ENCODE peak calls at places on chromosomes 4 and X, in four cellular contexts. P is heart right ventricle, R is AG09309, T is Caco-2. Y is an unnamed sample.

GRCh38 chrX:10769165-10769564 is 148.8 kb upstream of the MID1 start:
- DNase-seq in R (no peak), T (peak), P (no peak), Y (peak)

GRCh38 chr4:158259955-158260575 is 49.8 kb downstream of the TMEM144 start:
- DNase-seq in P (no peak), T (peak), R (no peak), Y (peak)

GRCh38 chr4:133865606-133866327 is 335.8 kb downstream of the PABPC4L start:
- DNase-seq in P (no peak), T (peak), R (no peak), Y (peak)

GRCh38 chr4:169557061-169557636 is 55.2 kb downstream of the NEK1 start:
- DNase-seq in R (no peak), P (no peak), T (no peak), Y (no peak)

GRCh38 chr4:182881928-182882327 is 35.3 kb downstream of the DCTD start:
- DNase-seq in P (peak), T (no peak), R (no peak), Y (no peak)

GRCh38 chrX:11893933-11894710 is 136.1 kb downstream of the MSL3 start:
- DNase-seq in P (no peak), T (no peak), R (no peak), Y (no peak)

GRCh38 chrX:105869676-105870075 is 47.3 kb downstream of the NRK start:
- DNase-seq in R (no peak), T (no peak), P (no peak), Y (peak)

GRCh38 chrX:45803383-45803921 is 602.8 kb upstream of the DIPK2B start:
- DNase-seq in P (no peak), T (no peak), R (peak), Y (peak)

GRCh38 chr4:128649161-128649560 is 160.3 kb upstream of the JADE1 start:
- DNase-seq in P (no peak), T (no peak), R (no peak), Y (no peak)

GRCh38 chr4:185654311-185654710 is 119.0 kb upstream of the PDLIM3 start:
- DNase-seq in T (no peak), R (no peak), P (no peak), Y (no peak)

GRCh38 chrX:118420462-118420861 is 74.6 kb downstream of the WDR44 start:
- DNase-seq in T (no peak), P (no peak), R (no peak), Y (no peak)

GRCh38 chrX:107684956-107685385 is 56.7 kb downstream of the PRPS1 start:
- DNase-seq in R (no peak), P (peak), T (peak), Y (peak)

GRCh38 chr4:139651282-139652194 is 14.1 kb upstream of the MGST2 start:
- DNase-seq in P (peak), R (peak), T (peak), Y (peak)

GRCh38 chrX:71618303-71618721 is at the start of gene CXCR3:
- DNase-seq in R (no peak), T (no peak), P (peak), Y (no peak)

GRCh38 chr4:113758361-113758760 is 3.2 kb downstream of the CAMK2D start:
- DNase-seq in T (no peak), P (no peak), R (peak), Y (peak)

GRCh38 chr4:108830509-108831244 is 67.8 kb upstream of the ETNPPL start:
- DNase-seq in R (no peak), T (no peak), P (peak), Y (peak)

GRCh38 chr4:123301942-123302341 is 94.7 kb upstream of the SPRY1 start:
- DNase-seq in R (no peak), T (no peak), P (no peak), Y (no peak)

GRCh38 chrX:149950681-149951080 is 12.4 kb upstream of the EOLA2 start:
- DNase-seq in R (peak), T (peak), P (no peak), Y (peak)

GRCh38 chr4:183284965-183285364 is 35.1 kb downstream of the CLDN22 start:
- DNase-seq in R (peak), T (no peak), P (no peak), Y (peak)

GRCh38 chr4:152024881-152025280 is 264.1 kb upstream of the GATB start:
- DNase-seq in T (no peak), P (no peak), R (no peak), Y (no peak)

GRCh38 chr4:145347684-145348083 is 134.0 kb upstream of the SMAD1 start:
- DNase-seq in T (no peak), R (peak), P (no peak), Y (peak)

GRCh38 chrX:12360389-12360788 is 222.1 kb downstream of the FRMPD4 start:
- DNase-seq in R (peak), P (no peak), T (no peak), Y (peak)

GRCh38 chrX:128020701-128021100 is 31.5 kb downstream of the ACTRT1 start:
- DNase-seq in R (no peak), T (peak), P (no peak), Y (no peak)

GRCh38 chr4:184479516-184479950 is 5.2 kb upstream of the IRF2 start:
- DNase-seq in R (no peak), P (no peak), T (no peak), Y (no peak)

GRCh38 chr4:56674984-56675383 is 6.1 kb downstream of the HOPX start:
- DNase-seq in T (no peak), R (no peak), P (no peak), Y (no peak)

GRCh38 chrX:49934148-49934547 is 11.8 kb downstream of the CLCN5 start:
- DNase-seq in T (no peak), P (no peak), R (no peak), Y (no peak)

GRCh38 chr4:174156239-174156826 is 127.1 kb downstream of the FBXO8 start:
- DNase-seq in T (peak), P (no peak), R (no peak), Y (peak)

GRCh38 chr4:174152717-174153466 is 130.6 kb downstream of the FBXO8 start:
- DNase-seq in T (no peak), R (no peak), P (no peak), Y (no peak)

GRCh38 chr4:174157106-174157607 is 126.3 kb downstream of the FBXO8 start:
- DNase-seq in P (no peak), R (no peak), T (no peak), Y (peak)

DNA sequence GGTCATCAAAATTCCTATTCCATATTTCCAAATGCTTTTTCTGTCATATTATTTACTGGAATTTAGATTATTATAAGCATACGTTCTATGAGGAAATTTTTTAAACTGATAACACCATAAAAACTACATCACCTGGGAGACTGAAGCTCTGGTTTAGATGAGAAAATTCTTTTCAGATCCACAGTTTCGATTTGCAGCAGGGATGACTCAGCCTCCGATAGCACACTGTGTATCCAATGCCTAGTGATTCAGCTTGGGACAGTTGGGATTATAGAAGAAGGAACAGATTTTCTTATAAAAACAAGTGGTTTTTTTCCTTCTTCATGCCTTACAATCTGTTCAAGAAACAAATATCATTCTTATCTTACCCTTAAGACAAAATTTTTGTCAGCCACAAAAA is 129.0 kb downstream of the FBXO8 start:
- DNase-seq in R (no peak), T (no peak), P (no peak), Y (peak)
- H3K4me3 ChIP-seq in R (peak), T (no peak), P (peak), Y (peak)

GRCh38 chr4:86594559-86595425 is 677 bp downstream of the PTPN13 start:
- DNase-seq in T (peak), P (peak), R (peak), Y (peak)
- H3K4me3 ChIP-seq in T (peak), P (peak), R (peak), Y (peak)

GRCh38 chr4:48122756-48123155 is 11.3 kb downstream of the TXK start:
- DNase-seq in P (no peak), R (no peak), T (no peak), Y (no peak)
- H3K4me3 ChIP-seq in P (no peak), R (no peak), T (no peak), Y (no peak)

DNA sequence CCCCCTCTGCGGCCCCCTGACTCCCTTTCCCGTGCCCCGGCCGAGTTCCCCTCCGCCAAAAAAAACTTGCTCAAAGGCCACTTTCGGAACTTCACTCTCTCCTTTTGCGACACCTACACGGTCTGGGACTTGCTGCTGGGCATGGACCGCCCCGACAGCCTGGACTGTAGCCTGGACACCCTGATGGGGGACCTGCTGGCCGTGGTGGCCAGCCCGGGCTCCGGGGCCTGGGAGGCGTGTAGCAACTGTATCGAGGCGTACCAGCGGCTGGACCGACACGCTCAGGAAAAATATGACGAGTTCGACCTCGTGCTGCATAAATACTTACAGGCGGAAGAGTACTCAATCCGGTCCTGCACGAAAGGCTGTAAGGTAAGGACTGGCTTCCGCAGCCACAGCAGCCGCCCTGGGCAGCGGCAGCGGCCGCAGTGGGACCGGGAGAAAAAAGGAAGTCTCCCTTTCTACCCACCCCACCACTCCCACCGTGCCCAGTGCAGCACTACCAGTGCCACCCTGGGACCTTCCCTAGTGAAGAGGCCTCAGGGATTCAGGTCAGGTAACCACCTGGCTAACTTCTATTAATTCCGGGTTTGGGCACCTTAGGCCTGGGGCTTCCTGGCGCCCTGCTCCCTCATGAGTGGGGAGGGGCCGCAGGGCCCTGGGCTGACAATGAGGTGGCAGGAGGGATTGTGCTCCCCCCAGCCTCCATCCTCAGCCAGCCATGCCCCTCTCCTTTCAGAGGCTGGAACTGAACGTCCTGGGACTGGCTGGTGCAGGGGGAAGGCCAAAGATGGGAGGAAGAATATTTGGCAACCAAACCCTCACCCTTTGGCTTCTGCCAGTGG is 1.9 kb downstream of the NALF2 start:
- DNase-seq in T (no peak), P (no peak), R (no peak), Y (no peak)
- H3K4me3 ChIP-seq in T (no peak), P (peak), R (no peak), Y (no peak)

DNA sequence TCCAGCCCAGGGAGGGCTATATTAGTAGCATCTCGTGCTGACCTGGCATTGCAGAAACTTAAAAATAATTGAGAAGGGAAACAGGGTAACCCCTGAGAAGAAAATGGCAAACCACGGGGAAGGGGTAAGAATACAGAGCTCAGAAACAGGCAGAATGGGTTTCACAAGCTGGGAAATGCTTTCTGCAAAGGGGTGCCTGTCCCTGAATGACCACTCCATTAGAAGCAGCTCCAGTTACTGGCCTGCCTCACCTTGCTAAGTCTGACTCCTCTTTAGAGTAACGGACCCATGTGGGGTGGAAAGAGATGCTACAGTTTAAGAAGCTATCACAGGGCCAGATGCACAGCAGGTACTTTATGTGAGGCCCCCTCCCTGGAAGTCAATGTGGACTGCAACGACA is 2.5 kb downstream of the WDR1 start:
- DNase-seq in T (no peak), P (no peak), R (no peak), Y (no peak)
- H3K4me3 ChIP-seq in T (no peak), P (no peak), R (no peak), Y (no peak)

DNA sequence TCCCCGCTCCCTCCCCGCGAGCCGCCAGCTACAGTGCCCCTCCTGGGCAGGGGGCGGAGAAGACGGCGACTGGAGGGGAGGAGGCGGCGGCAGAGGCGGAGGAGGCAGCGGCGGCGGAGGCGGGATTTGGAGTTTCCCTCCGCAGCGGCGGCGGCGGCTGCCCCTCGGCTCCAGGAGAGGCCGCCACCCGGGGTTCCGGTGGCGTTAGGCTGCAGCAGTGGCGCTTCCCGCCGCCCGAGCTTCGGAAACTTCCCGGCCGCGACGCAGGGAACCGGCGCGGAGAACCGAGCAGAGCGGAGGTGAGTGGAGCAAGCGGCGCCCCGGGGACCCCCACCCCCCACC is 4.7 kb upstream of the DUSP9 start:
- DNase-seq in T (peak), P (no peak), R (no peak), Y (no peak)
- H3K4me3 ChIP-seq in T (peak), P (no peak), R (no peak), Y (no peak)

GRCh38 chrX:46953597-46953996 is 41.4 kb downstream of the JADE3 start:
- DNase-seq in P (no peak), T (peak), R (no peak), Y (no peak)

GRCh38 chrX:46959101-46959500 is 46.9 kb downstream of the JADE3 start:
- DNase-seq in R (no peak), P (no peak), T (no peak), Y (no peak)

GRCh38 chrX:46957299-46957698 is 45.1 kb downstream of the JADE3 start:
- DNase-seq in R (no peak), T (no peak), P (no peak), Y (peak)

GRCh38 chrX:46954716-46955115 is 42.5 kb downstream of the JADE3 start:
- DNase-seq in T (no peak), P (no peak), R (no peak), Y (no peak)

DNA sequence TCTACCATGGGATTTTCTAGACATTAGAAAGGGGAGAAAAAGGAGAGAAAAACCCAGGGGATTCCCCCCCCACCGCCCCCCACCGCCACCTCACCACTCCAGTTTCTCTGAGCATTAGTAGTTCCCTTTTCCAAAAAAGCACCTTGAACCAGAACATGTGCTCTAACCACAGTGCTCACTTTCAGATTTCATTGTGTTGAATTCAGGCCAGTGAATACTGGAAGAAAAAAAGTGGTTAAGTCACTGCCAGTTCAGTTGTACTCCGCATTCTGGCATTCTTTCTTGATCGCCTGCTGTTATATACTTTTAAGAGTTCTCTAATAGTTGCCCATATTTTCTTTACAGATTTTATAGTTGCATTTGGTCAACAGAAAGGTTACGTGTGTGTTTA is 40.9 kb downstream of the JADE3 start:
- DNase-seq in T (no peak), R (no peak), P (no peak), Y (no peak)
- H3K4me3 ChIP-seq in T (no peak), R (no peak), P (no peak), Y (no peak)

DNA sequence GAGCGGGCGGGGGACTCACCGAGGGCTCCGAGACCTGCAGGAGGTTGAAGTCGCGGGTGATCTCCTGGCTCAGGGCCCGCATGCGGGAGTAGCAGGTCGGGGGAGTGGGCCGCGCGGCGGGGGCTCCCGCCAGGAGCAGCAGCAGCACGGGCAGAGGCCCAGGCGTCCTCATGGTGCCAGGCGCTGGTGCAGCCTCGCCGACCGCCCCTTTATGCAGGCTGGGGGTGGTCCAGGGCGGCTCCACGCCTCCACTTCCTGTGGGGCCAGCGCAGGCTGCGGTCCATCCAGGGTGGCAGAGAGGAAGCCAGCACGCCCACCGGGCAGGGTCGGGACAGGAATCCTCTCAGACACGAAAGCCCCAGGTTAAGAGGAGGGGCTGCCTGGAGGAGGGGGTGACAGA is at the start of gene CYTL1:
- DNase-seq in R (no peak), P (no peak), T (no peak), Y (no peak)
- H3K4me3 ChIP-seq in R (no peak), P (peak), T (no peak), Y (no peak)

Y was measured in foreskin fibroblast.